ENCODE peak calls at places on chromosomes 4 and X, in seven cellular contexts. One of them, this sample, is unnamed. For H3K4me1, the result is how much of the 10 kb centered on the place peaks cover.

GRCh38 chr4:109294468-109295020 is 7.9 kb downstream of the COL25A1 start:
- DNase-seq in CD4-positive, alpha-beta memory T cell: no peak
- DNase-seq in left ventricle myocardium inferior: no peak
- DNase-seq in PC-3: no peak
- DNase-seq in tibial nerve: no peak
- DNase-seq in DND-41: no peak
- DNase-seq in ovary: no peak
- DNase-seq in this sample: no peak

GRCh38 chrX:123424546-123424945 is 240.5 kb downstream of the GRIA3 start:
- DNase-seq in CD4-positive, alpha-beta memory T cell: no peak
- DNase-seq in ovary: no peak
- DNase-seq in DND-41: no peak
- DNase-seq in PC-3: peak
- DNase-seq in tibial nerve: no peak
- DNase-seq in left ventricle myocardium inferior: no peak
- DNase-seq in this sample: no peak

GRCh38 chr4:54063224-54063623 is 1.2 kb downstream of the CHIC2 start:
- DNase-seq in PC-3: peak
- DNase-seq in CD4-positive, alpha-beta memory T cell: peak
- DNase-seq in ovary: no peak
- DNase-seq in tibial nerve: no peak
- DNase-seq in left ventricle myocardium inferior: no peak
- DNase-seq in DND-41: no peak
- DNase-seq in this sample: no peak

GRCh38 chr4:54318904-54319303 is 89.8 kb downstream of the PDGFRA start:
- DNase-seq in ovary: no peak
- DNase-seq in left ventricle myocardium inferior: no peak
- DNase-seq in DND-41: peak
- DNase-seq in tibial nerve: no peak
- DNase-seq in CD4-positive, alpha-beta memory T cell: no peak
- DNase-seq in PC-3: peak
- DNase-seq in this sample: no peak

GRCh38 chr4:102518703-102519131 is 17.6 kb downstream of the NFKB1 start:
- DNase-seq in PC-3: no peak
- DNase-seq in tibial nerve: no peak
- DNase-seq in DND-41: no peak
- DNase-seq in ovary: no peak
- DNase-seq in left ventricle myocardium inferior: no peak
- DNase-seq in CD4-positive, alpha-beta memory T cell: peak
- DNase-seq in this sample: no peak

GRCh38 chr4:128573781-128574508 is 235.6 kb upstream of the JADE1 start:
- DNase-seq in DND-41: no peak
- DNase-seq in CD4-positive, alpha-beta memory T cell: no peak
- DNase-seq in ovary: no peak
- DNase-seq in left ventricle myocardium inferior: no peak
- DNase-seq in tibial nerve: no peak
- DNase-seq in PC-3: peak
- DNase-seq in this sample: no peak

GRCh38 chrX:49956313-49956712 is 33.9 kb downstream of the CLCN5 start:
- DNase-seq in ovary: no peak
- DNase-seq in left ventricle myocardium inferior: no peak
- DNase-seq in CD4-positive, alpha-beta memory T cell: no peak
- DNase-seq in PC-3: no peak
- DNase-seq in DND-41: no peak
- DNase-seq in tibial nerve: no peak
- DNase-seq in this sample: no peak

GRCh38 chr4:173448103-173448502 is 49.2 kb upstream of the SCRG1 start:
- DNase-seq in tibial nerve: no peak
- DNase-seq in ovary: peak
- DNase-seq in DND-41: no peak
- DNase-seq in left ventricle myocardium inferior: peak
- DNase-seq in PC-3: no peak
- DNase-seq in CD4-positive, alpha-beta memory T cell: no peak
- DNase-seq in this sample: no peak

GRCh38 chr4:422587-422986 is 76.4 kb downstream of the ZNF721 start:
- DNase-seq in DND-41: no peak
- DNase-seq in left ventricle myocardium inferior: no peak
- DNase-seq in CD4-positive, alpha-beta memory T cell: no peak
- DNase-seq in tibial nerve: no peak
- DNase-seq in ovary: no peak
- DNase-seq in PC-3: no peak
- DNase-seq in this sample: no peak

GRCh38 chrX:13855689-13856425 is 39.0 kb upstream of the GPM6B start:
- DNase-seq in DND-41: no peak
- DNase-seq in PC-3: peak
- DNase-seq in tibial nerve: no peak
- DNase-seq in left ventricle myocardium inferior: no peak
- DNase-seq in ovary: no peak
- DNase-seq in CD4-positive, alpha-beta memory T cell: no peak
- DNase-seq in this sample: no peak

GRCh38 chr4:26787461-26788340 is 72.9 kb upstream of the STIM2 start:
- DNase-seq in tibial nerve: no peak
- DNase-seq in PC-3: peak
- DNase-seq in ovary: peak
- DNase-seq in CD4-positive, alpha-beta memory T cell: peak
- DNase-seq in DND-41: peak
- DNase-seq in left ventricle myocardium inferior: peak
- DNase-seq in this sample: peak

GRCh38 chr4:80989921-80990544 is 40.5 kb upstream of the BMP3 start:
- DNase-seq in ovary: no peak
- DNase-seq in left ventricle myocardium inferior: no peak
- DNase-seq in CD4-positive, alpha-beta memory T cell: peak
- DNase-seq in DND-41: peak
- DNase-seq in PC-3: peak
- DNase-seq in tibial nerve: peak
- DNase-seq in this sample: no peak

GRCh38 chr4:145815626-145816025 is 123.0 kb downstream of the ZNF827 start:
- DNase-seq in DND-41: no peak
- DNase-seq in CD4-positive, alpha-beta memory T cell: no peak
- DNase-seq in ovary: no peak
- DNase-seq in left ventricle myocardium inferior: no peak
- DNase-seq in tibial nerve: no peak
- DNase-seq in PC-3: no peak
- DNase-seq in this sample: no peak

GRCh38 chr4:145816091-145816490 is 122.5 kb downstream of the ZNF827 start:
- DNase-seq in tibial nerve: no peak
- DNase-seq in PC-3: no peak
- DNase-seq in ovary: no peak
- DNase-seq in left ventricle myocardium inferior: no peak
- DNase-seq in CD4-positive, alpha-beta memory T cell: no peak
- DNase-seq in DND-41: no peak
- DNase-seq in this sample: no peak

GRCh38 chr4:145814246-145814645 is 124.4 kb downstream of the ZNF827 start:
- DNase-seq in tibial nerve: no peak
- DNase-seq in CD4-positive, alpha-beta memory T cell: no peak
- DNase-seq in PC-3: no peak
- DNase-seq in ovary: no peak
- DNase-seq in left ventricle myocardium inferior: no peak
- DNase-seq in DND-41: no peak
- DNase-seq in this sample: no peak

GRCh38 chr4:145815027-145815612 is 123.5 kb downstream of the ZNF827 start:
- DNase-seq in PC-3: no peak
- DNase-seq in CD4-positive, alpha-beta memory T cell: no peak
- DNase-seq in DND-41: no peak
- DNase-seq in ovary: no peak
- DNase-seq in left ventricle myocardium inferior: no peak
- DNase-seq in tibial nerve: no peak
- DNase-seq in this sample: no peak

GRCh38 chr4:145812902-145813301 is 125.7 kb downstream of the ZNF827 start:
- DNase-seq in tibial nerve: no peak
- DNase-seq in DND-41: no peak
- DNase-seq in ovary: no peak
- DNase-seq in left ventricle myocardium inferior: no peak
- DNase-seq in PC-3: peak
- DNase-seq in CD4-positive, alpha-beta memory T cell: no peak
- DNase-seq in this sample: no peak
- H3K27ac ChIP-seq in tibial nerve: no peak
- H3K27ac ChIP-seq in DND-41: no peak
- H3K27ac ChIP-seq in ovary: no peak
- H3K27ac ChIP-seq in left ventricle myocardium inferior: no peak
- H3K27ac ChIP-seq in PC-3: peak
- H3K27ac ChIP-seq in CD4-positive, alpha-beta memory T cell: no peak
- H3K27ac ChIP-seq in this sample: no peak

DNA sequence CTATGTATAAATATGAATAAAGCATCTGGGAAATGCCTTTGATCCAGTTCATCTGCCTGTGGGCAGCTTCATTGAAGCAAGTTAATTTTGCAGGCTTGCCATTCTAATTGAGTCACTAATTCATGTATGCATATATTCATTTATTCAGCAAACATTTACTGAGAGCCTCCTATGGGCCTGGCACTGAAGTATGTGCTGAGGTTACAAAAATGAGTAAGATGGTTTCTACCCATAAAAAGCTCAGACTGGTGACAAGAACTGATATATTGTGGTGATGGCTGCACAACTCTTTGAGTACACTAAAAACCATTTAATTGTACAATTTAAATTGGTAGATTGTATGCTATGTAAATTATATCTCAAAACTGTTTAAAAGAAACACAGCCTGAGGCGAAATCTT is 1.1 kb upstream of the MRPL1 start:
- DNase-seq in tibial nerve: no peak
- DNase-seq in left ventricle myocardium inferior: no peak
- DNase-seq in DND-41: no peak
- DNase-seq in ovary: no peak
- DNase-seq in PC-3: no peak
- DNase-seq in CD4-positive, alpha-beta memory T cell: no peak
- DNase-seq in this sample: no peak
- H3K4me3 ChIP-seq in tibial nerve: peak
- H3K4me3 ChIP-seq in left ventricle myocardium inferior: peak
- H3K4me3 ChIP-seq in DND-41: no peak
- H3K4me3 ChIP-seq in ovary: no peak
- H3K4me3 ChIP-seq in PC-3: peak
- H3K4me3 ChIP-seq in CD4-positive, alpha-beta memory T cell: peak
- H3K4me3 ChIP-seq in this sample: no peak

DNA sequence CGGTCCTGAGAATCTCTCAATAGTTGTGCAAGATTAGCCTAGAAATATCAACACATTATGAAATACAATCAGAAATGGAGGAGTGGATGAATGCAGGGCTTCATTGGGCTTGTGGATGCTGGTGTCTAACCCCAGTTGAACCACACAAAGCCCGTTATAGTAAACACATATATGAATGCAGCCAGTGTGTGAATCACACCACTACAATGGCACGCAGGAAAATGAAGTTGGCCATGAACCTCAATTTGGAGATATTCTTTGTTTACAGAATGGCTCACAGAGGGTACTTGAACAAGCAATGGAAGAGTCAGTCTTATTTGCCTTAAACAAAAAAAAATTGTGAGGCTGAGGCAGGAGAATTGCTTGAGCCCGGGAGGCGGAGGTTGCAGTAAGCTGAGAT is 57.8 kb downstream of the SOD3 start:
- DNase-seq in DND-41: no peak
- DNase-seq in PC-3: peak
- DNase-seq in ovary: no peak
- DNase-seq in left ventricle myocardium inferior: no peak
- DNase-seq in CD4-positive, alpha-beta memory T cell: no peak
- DNase-seq in tibial nerve: no peak
- DNase-seq in this sample: no peak
- H3K4me1 ChIP-seq in DND-41: under half
- H3K4me1 ChIP-seq in PC-3: under half
- H3K4me1 ChIP-seq in ovary: under half
- H3K4me1 ChIP-seq in left ventricle myocardium inferior: under half
- H3K4me1 ChIP-seq in CD4-positive, alpha-beta memory T cell: under half
- H3K4me1 ChIP-seq in tibial nerve: half or more
- H3K4me1 ChIP-seq in this sample: under half

GRCh38 chr4:43337707-43338106 is 445.2 kb downstream of the GRXCR1 start:
- DNase-seq in PC-3: peak
- DNase-seq in DND-41: no peak
- DNase-seq in left ventricle myocardium inferior: no peak
- DNase-seq in ovary: no peak
- DNase-seq in tibial nerve: no peak
- DNase-seq in CD4-positive, alpha-beta memory T cell: no peak
- DNase-seq in this sample: no peak
- H3K27ac ChIP-seq in PC-3: peak
- H3K27ac ChIP-seq in DND-41: no peak
- H3K27ac ChIP-seq in left ventricle myocardium inferior: no peak
- H3K27ac ChIP-seq in ovary: no peak
- H3K27ac ChIP-seq in tibial nerve: no peak
- H3K27ac ChIP-seq in CD4-positive, alpha-beta memory T cell: no peak
- H3K27ac ChIP-seq in this sample: no peak

This sample was measured in aorta.